ENCODE peak calls at places on chromosomes 7 and 10, in ten cellular contexts. D is GF-D8; O is ELF-1; R is stimulated activated CD8-positive, alpha-beta memory T cell treated with anti-CD3 and anti-CD28 coated beads, Interleukin-15, amount 100 ng/mL, for 24 hours; A is effector memory CD8-positive, alpha-beta T cell; L is thoracic aorta; T is amniotic stem cell; J is EH; E is lower lobe of right lung; Y is heart left ventricle. Q is an unnamed sample.

GRCh38 chr10:116602648-116603400 is 12.1 kb downstream of the PNLIPRP1 start:
- DNase-seq in O (no peak), A (no peak), E (no peak), Y (no peak), J (no peak), T (no peak), D (no peak), L (no peak), R (no peak), Q (no peak)

GRCh38 chr7:158266426-158266816 is 321.2 kb downstream of the PTPRN2 start:
- DNase-seq in L (no peak), T (no peak), R (no peak), E (no peak), A (no peak), O (no peak), J (no peak), Y (no peak), D (no peak), Q (no peak)

GRCh38 chr10:23399701-23400144 is 39.2 kb upstream of the OTUD1 start:
- DNase-seq in O (no peak), L (no peak), T (no peak), Y (no peak), J (peak; percentile 92), R (no peak), A (no peak), E (no peak), D (no peak), Q (peak; percentile 89)

GRCh38 chr10:26981232-26981631 is 119.1 kb downstream of the ANKRD26 start:
- DNase-seq in O (no peak), A (no peak), D (no peak), L (no peak), J (no peak), T (no peak), E (no peak), R (no peak), Y (no peak), Q (no peak)

GRCh38 chr10:6033954-6034353 is 28.2 kb downstream of the IL2RA start:
- DNase-seq in D (peak; percentile 57), O (no peak), E (no peak), J (peak; percentile 77), A (no peak), R (no peak), T (no peak), Y (no peak), L (no peak), Q (no peak)

GRCh38 chr10:36462194-36462593 is 663.2 kb upstream of the ANKRD30A start:
- DNase-seq in T (no peak), D (no peak), J (no peak), Y (no peak), A (no peak), L (no peak), E (no peak), O (no peak), R (no peak), Q (peak; percentile 94)

GRCh38 chr10:68871731-68872342 is 29.3 kb upstream of the DDX50 start:
- DNase-seq in Y (no peak), D (no peak), J (peak; percentile 91), T (no peak), O (peak; percentile 27), E (no peak), R (no peak), L (no peak), A (no peak), Q (peak; percentile 29)

GRCh38 chr7:100583132-100584045 is 2.5 kb downstream of the LRCH4 start:
- DNase-seq in L (no peak), A (peak; percentile 50), D (peak; percentile 86), J (peak; percentile 42), O (peak; percentile 79), Y (peak; percentile 85), E (peak; percentile 87), T (no peak), R (no peak), Q (peak; percentile 51)

GRCh38 chr10:112663181-112663879 is 216.3 kb downstream of the VTI1A start:
- DNase-seq in A (no peak), J (peak; percentile 82), O (no peak), L (no peak), Y (no peak), E (no peak), T (no peak), R (no peak), D (no peak), Q (peak; percentile 86)

GRCh38 chr10:2828741-2829140 is 238.6 kb upstream of the PFKP start:
- DNase-seq in Y (no peak), O (no peak), T (no peak), A (no peak), E (no peak), J (no peak), R (no peak), D (no peak), L (no peak), Q (no peak)

GRCh38 chr10:132036153-132036886 is 29.4 kb upstream of the JAKMIP3 start:
- DNase-seq in O (peak; percentile 44), Y (peak; percentile 72), E (no peak), T (no peak), A (no peak), R (no peak), L (no peak), D (no peak), J (peak; percentile 16), Q (no peak)

GRCh38 chr10:126804396-126804795 is 100.8 kb upstream of the DOCK1 start:
- DNase-seq in L (no peak), T (no peak), R (no peak), E (no peak), A (no peak), Y (no peak), O (peak; percentile 57), J (no peak), D (no peak), Q (no peak)

GRCh38 chr7:101017099-101017777 is 2.6 kb upstream of the MUC17 start:
- DNase-seq in J (peak; percentile 90), A (peak; percentile 60), D (no peak), E (peak; percentile 84), O (peak; percentile 86), Y (peak; percentile 80), T (peak; percentile 78), R (peak; percentile 20), L (peak; percentile 41), Q (peak; percentile 86)

GRCh38 chr10:100998183-100998990 is 1.2 kb upstream of the LZTS2 start:
- DNase-seq in J (peak; percentile 91), L (no peak), T (peak; percentile 63), A (peak; percentile 26), R (no peak), E (peak; percentile 88), Y (peak; percentile 91), D (peak; percentile 61), O (peak; percentile 65), Q (peak; percentile 64)

GRCh38 chr7:150356265-150356897 is 12.2 kb upstream of the REPIN1 start:
- DNase-seq in L (no peak), A (peak; percentile 21), E (no peak), T (no peak), O (peak; percentile 57), D (peak; percentile 35), R (no peak), Y (no peak), J (peak; percentile 39), Q (no peak)

GRCh38 chr10:53122265-53122664 is 349.7 kb upstream of the MBL2 start:
- DNase-seq in L (no peak), E (no peak), T (no peak), A (no peak), D (no peak), J (no peak), Y (no peak), R (no peak), O (no peak), Q (peak; percentile 17)

GRCh38 chr7:135822396-135822795 is 73.8 kb upstream of the FAM180A start:
- DNase-seq in L (no peak), D (no peak), E (no peak), R (no peak), J (no peak), A (no peak), T (no peak), O (no peak), Y (no peak), Q (no peak)

GRCh38 chr10:13092446-13093102 is 7.4 kb upstream of the OPTN start:
- DNase-seq in D (no peak), T (no peak), E (no peak), R (no peak), O (no peak), A (no peak), Y (no peak), J (no peak), L (no peak), Q (no peak)

GRCh38 chr7:138395763-138396162 is 64.3 kb upstream of the TRIM24 start:
- DNase-seq in E (no peak), J (no peak), Y (no peak), D (no peak), R (no peak), T (no peak), O (no peak), A (no peak), L (no peak), Q (no peak)

GRCh38 chr7:54796150-54796549 is 37.1 kb upstream of the SEC61G start:
- DNase-seq in O (no peak), D (no peak), J (no peak), Y (no peak), E (no peak), T (no peak), L (no peak), R (no peak), A (no peak), Q (no peak)

GRCh38 chr7:111282626-111283025 is 191.7 kb downstream of the LRRN3 start:
- DNase-seq in Y (no peak), T (no peak), J (no peak), O (no peak), D (no peak), A (no peak), E (no peak), L (no peak), R (no peak), Q (no peak)

GRCh38 chr10:42961776-42962119 is 115.1 kb upstream of the RET start:
- DNase-seq in R (no peak), E (no peak), A (no peak), L (no peak), T (no peak), D (no peak), O (no peak), Y (no peak), J (no peak), Q (no peak)

GRCh38 chr7:108561047-108561619 is 8.4 kb downstream of the THAP5 start:
- DNase-seq in O (no peak), E (no peak), Y (no peak), J (peak; percentile 65), D (no peak), A (no peak), T (no peak), R (no peak), L (no peak), Q (no peak)

GRCh38 chr10:110008518-110009339 is 945 bp downstream of the ADD3 start:
- DNase-seq in J (peak; percentile 13), Y (no peak), L (no peak), R (peak; percentile 25), A (peak; percentile 45), O (peak; percentile 66), E (peak; percentile 53), T (no peak), D (no peak), Q (peak; percentile 46)

GRCh38 chr7:27661776-27662489 is 750 bp downstream of the HIBADH start:
- DNase-seq in T (no peak), Y (peak; percentile 60), O (no peak), A (peak; percentile 5), J (peak; percentile 43), R (no peak), D (peak; percentile 27), E (peak; percentile 50), L (no peak), Q (no peak)

GRCh38 chr10:70367195-70367796 is 15.1 kb downstream of the LRRC20 start:
- DNase-seq in E (no peak), J (peak; percentile 79), D (no peak), O (no peak), R (no peak), A (no peak), L (no peak), Y (no peak), T (no peak), Q (peak; percentile 63)

Q was measured in bronchial epithelial cell.